ENCODE peak calls at places on chromosome 20, in four cellular contexts. R is GM03348; A is stimulated activated CD8-positive, alpha-beta memory T cell treated with anti-CD3 and anti-CD28 coated beads, Interleukin-2, amount 100 ng/mL, for 48 hours; N is NCI-H748 treated with DMSO at 0.1 percent for 48 hours. V is an unnamed sample.

GRCh38 chr20:20513720-20514119 is 145.8 kb downstream of the INSM1 start:
- DNase-seq in R (no peak), A (no peak), N (no peak), V (no peak)

GRCh38 chr20:58021481-58021880 is 207.0 kb downstream of the ANKRD60 start:
- DNase-seq in R (peak; percentile 52), A (no peak), N (no peak), V (peak; percentile 12)

GRCh38 chr20:9555781-9556180 is 41.4 kb downstream of the LAMP5 start:
- DNase-seq in R (no peak), A (no peak), N (no peak), V (no peak)

GRCh38 chr20:7843613-7844012 is 96.6 kb downstream of the HAO1 start:
- DNase-seq in R (peak; percentile 31), A (no peak), N (no peak), V (peak; percentile 57)

GRCh38 chr20:25051386-25052155 is 6.4 kb downstream of the ACSS1 start:
- DNase-seq in R (no peak), A (no peak), N (no peak), V (no peak)

GRCh38 chr20:48128436-48128835 is 343.2 kb upstream of the SULF2 start:
- DNase-seq in R (no peak), A (no peak), N (no peak), V (no peak)

GRCh38 chr20:64077094-64077493 is 2.2 kb downstream of the RGS19 start:
- DNase-seq in R (no peak), A (no peak), N (no peak), V (no peak)

GRCh38 chr20:36654506-36654905 is 8.5 kb upstream of the SLA2 start:
- DNase-seq in R (no peak), A (no peak), N (no peak), V (no peak)

GRCh38 chr20:50213531-50214106 is 23.0 kb downstream of the CEBPB start:
- DNase-seq in R (no peak), A (no peak), N (no peak), V (no peak)

GRCh38 chr20:63739129-63740069 is at the start of gene SLC2A4RG:
- DNase-seq in R (peak; percentile 100), A (peak; percentile 64), N (peak; percentile 26), V (peak; percentile 95)

GRCh38 chr20:48584391-48585249 is 243.2 kb downstream of the PREX1 start:
- DNase-seq in R (no peak), A (no peak), N (peak; percentile 54), V (no peak)

GRCh38 chr20:22999756-23000155 is 35.4 kb upstream of the SSTR4 start:
- DNase-seq in R (peak; percentile 47), A (no peak), N (no peak), V (no peak)

GRCh38 chr20:2042400-2042799 is 48.5 kb upstream of the PDYN start:
- DNase-seq in R (peak; percentile 73), A (no peak), N (no peak), V (peak; percentile 18)

GRCh38 chr20:37494796-37495195 is 26.3 kb upstream of the NNAT start:
- DNase-seq in R (no peak), A (no peak), N (no peak), V (no peak)